ENCODE peak calls at places on chromosomes 11 and 22, in ten cellular contexts. C is neural progenitor cell, Z is ovary, H is left ventricle myocardium inferior, M is SK-N-SH, Q is mammary epithelial cell, A is SJSA1, R is RWPE2, S is upper lobe of right lung, G is tibial nerve. N is an unnamed sample. For H3K36me3, the result is how much of the 10 kb centered on the place peaks cover.

GRCh38 chr22:25496396-25497064 is 67.9 kb upstream of the GRK3 start:
- DNase-seq in Q (no peak), A (peak), H (no peak), S (no peak), C (no peak), Z (no peak), G (no peak), R (no peak), M (no peak), N (no peak)

GRCh38 chr22:40578171-40578570 is 58.3 kb downstream of the MRTFA start:
- DNase-seq in S (no peak), Q (no peak), G (no peak), M (no peak), Z (no peak), R (no peak), A (no peak), H (no peak), C (no peak), N (no peak)

GRCh38 chr11:64444838-64445441 is 86.0 kb downstream of the RPS6KA4 start:
- DNase-seq in C (no peak), A (no peak), Q (peak), M (peak), R (no peak), S (no peak), H (no peak), Z (no peak), G (no peak), N (no peak)

GRCh38 chr11:35343033-35343598 is 76.2 kb downstream of the SLC1A2 start:
- DNase-seq in H (no peak), Z (no peak), C (no peak), A (no peak), R (no peak), M (no peak), G (no peak), Q (no peak), S (no peak), N (no peak)

GRCh38 chr22:17710023-17710422 is 64.2 kb downstream of the BID start:
- DNase-seq in S (no peak), Z (no peak), H (no peak), M (no peak), C (no peak), A (no peak), Q (no peak), R (no peak), G (no peak), N (no peak)

GRCh38 chr11:17508306-17508705 is 31.7 kb upstream of the ABCC8 start:
- DNase-seq in R (no peak), M (no peak), A (no peak), H (no peak), S (no peak), Q (no peak), Z (no peak), G (no peak), C (no peak), N (no peak)

GRCh38 chr11:119875841-119876600 is 147.0 kb upstream of the NECTIN1 start:
- DNase-seq in C (no peak), H (no peak), Z (no peak), S (peak), R (no peak), M (no peak), Q (no peak), A (no peak), G (no peak), N (no peak)

GRCh38 chr11:16783321-16783801 is 44.9 kb downstream of the C11orf58 start:
- DNase-seq in S (peak), M (no peak), R (no peak), G (no peak), H (no peak), Z (no peak), A (no peak), C (no peak), Q (no peak), N (no peak)

GRCh38 chr22:33832558-33833151 is 87.6 kb downstream of the LARGE1 start:
- DNase-seq in S (no peak), Z (no peak), Q (no peak), R (no peak), C (no peak), G (no peak), M (no peak), H (peak), A (no peak), N (no peak)

GRCh38 chr22:29023172-29023796 is 38.3 kb downstream of the C22orf31 start:
- DNase-seq in Z (no peak), R (no peak), H (no peak), S (no peak), M (no peak), C (no peak), Q (no peak), A (no peak), G (no peak), N (no peak)

GRCh38 chr11:75394086-75394840 is 5.1 kb upstream of the RPS3 start:
- DNase-seq in R (no peak), A (no peak), Q (no peak), G (no peak), S (peak), H (no peak), C (no peak), M (no peak), Z (no peak), N (no peak)

GRCh38 chr11:77590194-77590591 is 440 bp downstream of the AQP11 start:
- DNase-seq in R (no peak), A (no peak), S (no peak), Q (no peak), G (peak), H (peak), C (peak), M (no peak), Z (peak), N (no peak)

GRCh38 chr22:49534386-49534785 is 293.3 kb downstream of the BRD1 start:
- DNase-seq in S (peak), Q (no peak), R (no peak), A (no peak), C (peak), Z (no peak), H (no peak), G (no peak), M (no peak), N (no peak)

GRCh38 chr22:45311033-45311531 is 1.3 kb downstream of the FAM118A start:
- DNase-seq in Z (no peak), H (no peak), C (no peak), Q (no peak), M (no peak), G (no peak), S (no peak), R (no peak), A (no peak), N (no peak)
- H3K4me3 ChIP-seq in Z (peak), H (peak), C (peak), Q (peak), M (peak), G (peak), S (peak), R (peak), A (peak), N (peak)

GRCh38 chr11:46672381-46672839 is 28.0 kb downstream of the ARHGAP1 start:
- DNase-seq in S (peak), C (no peak), Z (no peak), R (no peak), M (no peak), A (no peak), G (no peak), Q (no peak), H (peak), N (no peak)
- H3K36me3 ChIP-seq in S (half or more), C (under half), Z (under half), R (under half), M (under half), A (half or more), G (under half), Q (under half), H (half or more), N (half or more)

GRCh38 chr11:112884012-112884767 is 77.0 kb upstream of the NCAM1 start:
- DNase-seq in C (no peak), M (no peak), R (no peak), Q (no peak), A (peak), Z (no peak), H (no peak), G (no peak), S (no peak), N (no peak)
- H3K4me3 ChIP-seq in C (no peak), M (no peak), R (no peak), Q (no peak), A (no peak), Z (no peak), H (no peak), G (peak), S (no peak), N (peak)

GRCh38 chr11:133924661-133925060 is 32.1 kb downstream of the IGSF9B start:
- DNase-seq in Z (no peak), Q (no peak), S (no peak), M (no peak), R (no peak), H (no peak), A (no peak), C (no peak), G (no peak), N (no peak)

GRCh38 chr11:133921026-133921425 is 35.7 kb downstream of the IGSF9B start:
- DNase-seq in S (no peak), G (no peak), C (no peak), M (no peak), Q (no peak), H (no peak), A (no peak), Z (no peak), R (no peak), N (no peak)

GRCh38 chr11:133921513-133921912 is 35.3 kb downstream of the IGSF9B start:
- DNase-seq in M (no peak), C (no peak), R (no peak), H (no peak), Z (no peak), Q (no peak), G (no peak), A (no peak), S (no peak), N (no peak)

GRCh38 chr11:133920109-133920990 is 36.4 kb downstream of the IGSF9B start:
- DNase-seq in G (no peak), M (no peak), Q (no peak), R (no peak), C (no peak), S (no peak), H (no peak), Z (no peak), A (no peak), N (no peak)

GRCh38 chr11:133922078-133922870 is 34.5 kb downstream of the IGSF9B start:
- DNase-seq in R (no peak), Z (no peak), A (no peak), H (no peak), Q (no peak), M (no peak), G (no peak), S (no peak), C (no peak), N (no peak)
- H3K36me3 ChIP-seq in R (under half), Z (under half), A (under half), H (half or more), Q (under half), M (under half), G (under half), S (under half), C (under half), N (half or more)

DNA sequence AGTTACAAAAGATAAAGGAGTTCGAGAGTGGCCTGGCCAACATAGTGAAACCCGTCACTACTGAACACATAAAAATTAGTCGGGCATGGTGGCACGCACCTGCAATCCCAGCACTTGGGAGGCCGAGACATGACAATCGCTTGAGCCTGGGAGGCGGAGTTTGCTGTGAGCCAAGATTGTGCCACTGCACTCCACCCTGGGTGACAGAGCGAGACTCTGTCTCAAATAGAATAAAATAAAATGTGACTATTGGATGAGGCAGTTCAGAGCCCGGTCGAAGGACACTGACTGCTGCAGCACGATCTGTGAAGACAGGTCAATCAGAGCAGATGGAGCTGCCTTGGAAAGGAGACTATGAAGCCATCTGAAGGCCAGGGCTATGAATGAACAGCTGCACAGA is 37.7 kb upstream of the ANO1 start:
- DNase-seq in S (no peak), R (no peak), M (no peak), G (no peak), C (no peak), Z (no peak), A (no peak), Q (no peak), H (no peak), N (no peak)
- H3K4me3 ChIP-seq in S (no peak), R (no peak), M (no peak), G (no peak), C (no peak), Z (no peak), A (no peak), Q (no peak), H (no peak), N (no peak)

GRCh38 chr11:104856607-104857006 is 41.7 kb downstream of the CASP12 start:
- DNase-seq in Q (no peak), H (no peak), A (no peak), G (no peak), R (no peak), C (no peak), S (no peak), Z (no peak), M (no peak), N (no peak)
- H3K36me3 ChIP-seq in Q (under half), H (under half), A (under half), G (under half), R (under half), C (under half), S (under half), Z (under half), M (under half), N (under half)

GRCh38 chr11:121727942-121728341 is 275.2 kb upstream of the SORL1-AS1 start:
- DNase-seq in S (no peak), R (no peak), Z (no peak), M (no peak), A (no peak), G (no peak), C (no peak), Q (no peak), H (no peak), N (no peak)

GRCh38 chr11:121722431-121723256 is 269.9 kb upstream of the SORL1-AS1 start:
- DNase-seq in A (no peak), M (peak), G (peak), H (peak), Q (peak), R (peak), Z (peak), C (peak), S (peak), N (peak)

GRCh38 chr11:121721448-121721847 is 268.7 kb upstream of the SORL1-AS1 start:
- DNase-seq in M (no peak), H (no peak), S (no peak), Z (no peak), G (no peak), C (no peak), R (no peak), A (no peak), Q (no peak), N (no peak)

GRCh38 chr11:121721961-121722360 is 269.2 kb upstream of the SORL1-AS1 start:
- DNase-seq in S (no peak), Q (no peak), M (peak), H (no peak), Z (no peak), R (no peak), G (no peak), C (no peak), A (no peak), N (no peak)

DNA sequence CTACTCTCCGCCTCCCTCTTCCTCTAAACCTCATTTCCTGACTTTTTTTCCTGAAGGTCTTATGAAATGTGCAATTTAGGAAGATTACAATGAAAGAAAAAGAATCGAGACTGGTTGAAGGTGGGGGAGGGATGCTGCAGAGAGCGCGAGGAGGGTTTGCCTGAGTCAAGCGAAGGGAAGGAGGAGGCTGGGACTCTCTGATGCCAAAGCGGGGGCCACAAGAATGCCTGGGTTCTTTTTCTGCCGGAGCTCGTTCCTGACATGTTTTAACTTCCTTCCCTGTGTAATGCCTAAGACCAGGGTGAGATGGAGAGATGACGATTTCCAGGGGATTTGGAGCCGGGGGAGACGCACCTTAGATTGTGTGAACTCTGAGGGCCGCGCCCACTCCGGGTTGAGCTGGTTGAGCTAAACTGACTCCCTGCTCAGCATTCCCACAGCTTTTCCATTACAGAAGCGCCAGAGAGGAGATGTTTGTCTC is 270.5 kb upstream of the SORL1-AS1 start:
- DNase-seq in M (no peak), H (peak), R (no peak), S (no peak), G (peak), Q (no peak), C (peak), A (no peak), Z (peak), N (peak)
- H3K4me3 ChIP-seq in M (no peak), H (peak), R (no peak), S (peak), G (peak), Q (no peak), C (peak), A (no peak), Z (peak), N (peak)

GRCh38 chr22:24164823-24165379 is 16.4 kb upstream of the SUSD2 start:
- DNase-seq in Z (no peak), Q (no peak), M (peak), A (no peak), C (no peak), H (peak), R (no peak), G (no peak), S (no peak), N (no peak)

GRCh38 chr22:24169439-24170058 is 11.7 kb upstream of the SUSD2 start:
- DNase-seq in M (no peak), S (no peak), C (no peak), H (no peak), R (no peak), Z (no peak), A (no peak), Q (no peak), G (no peak), N (no peak)

GRCh38 chr22:24165673-24166072 is 15.6 kb upstream of the SUSD2 start:
- DNase-seq in A (no peak), H (no peak), Z (no peak), M (no peak), Q (peak), G (no peak), C (no peak), S (no peak), R (no peak), N (no peak)

GRCh38 chr22:24164243-24164642 is 17.0 kb upstream of the SUSD2 start:
- DNase-seq in G (no peak), H (no peak), C (no peak), Q (no peak), M (no peak), A (no peak), R (no peak), S (no peak), Z (no peak), N (no peak)

DNA sequence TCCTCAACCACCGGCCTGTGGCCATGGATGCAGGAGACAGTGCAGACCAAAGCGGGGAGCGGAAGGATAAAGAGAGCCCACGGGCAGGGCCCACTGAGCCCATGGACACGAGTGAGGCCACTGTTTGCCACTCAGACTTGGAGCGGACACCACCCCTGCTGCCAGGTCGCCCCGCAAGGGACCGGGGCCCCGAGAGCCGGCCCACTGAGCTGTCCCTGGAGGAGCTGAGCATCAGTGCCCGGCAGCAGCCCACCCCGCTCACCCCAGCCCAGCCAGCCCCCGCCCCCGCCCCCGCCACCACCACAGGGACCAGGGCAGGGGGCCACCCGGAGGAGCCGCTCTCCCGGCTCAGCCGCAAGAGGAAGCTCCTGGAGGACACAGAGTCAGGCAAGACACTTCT is 14.5 kb upstream of the SUSD2 start:
- DNase-seq in C (no peak), R (no peak), A (no peak), G (no peak), Q (no peak), S (no peak), Z (no peak), M (no peak), H (no peak), N (no peak)
- H3K36me3 ChIP-seq in C (under half), R (under half), A (half or more), G (under half), Q (under half), S (half or more), Z (under half), M (under half), H (half or more), N (half or more)

DNA sequence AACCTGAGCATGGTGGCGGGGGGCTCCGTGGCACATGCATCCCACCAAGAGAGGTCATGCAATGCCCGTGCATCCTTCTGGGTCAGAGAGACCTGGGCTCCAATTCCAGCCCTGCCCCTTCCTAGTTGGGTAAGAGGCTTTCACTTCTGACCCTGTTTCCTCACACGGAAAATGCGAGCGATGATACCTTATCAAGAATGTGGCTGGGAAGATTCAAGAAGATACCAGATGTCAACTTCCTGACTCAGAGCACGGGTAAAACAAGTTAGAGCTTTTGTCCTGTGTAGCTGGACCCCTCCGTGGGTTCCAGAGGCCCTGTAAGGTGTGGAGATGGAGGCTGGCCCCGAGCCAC is 8.7 kb upstream of the DGKZ start:
- DNase-seq in M (no peak), S (no peak), R (no peak), Q (no peak), A (no peak), G (no peak), H (no peak), C (no peak), Z (no peak), N (no peak)
- H3K4me3 ChIP-seq in M (no peak), S (peak), R (no peak), Q (no peak), A (no peak), G (peak), H (peak), C (peak), Z (no peak), N (peak)

DNA sequence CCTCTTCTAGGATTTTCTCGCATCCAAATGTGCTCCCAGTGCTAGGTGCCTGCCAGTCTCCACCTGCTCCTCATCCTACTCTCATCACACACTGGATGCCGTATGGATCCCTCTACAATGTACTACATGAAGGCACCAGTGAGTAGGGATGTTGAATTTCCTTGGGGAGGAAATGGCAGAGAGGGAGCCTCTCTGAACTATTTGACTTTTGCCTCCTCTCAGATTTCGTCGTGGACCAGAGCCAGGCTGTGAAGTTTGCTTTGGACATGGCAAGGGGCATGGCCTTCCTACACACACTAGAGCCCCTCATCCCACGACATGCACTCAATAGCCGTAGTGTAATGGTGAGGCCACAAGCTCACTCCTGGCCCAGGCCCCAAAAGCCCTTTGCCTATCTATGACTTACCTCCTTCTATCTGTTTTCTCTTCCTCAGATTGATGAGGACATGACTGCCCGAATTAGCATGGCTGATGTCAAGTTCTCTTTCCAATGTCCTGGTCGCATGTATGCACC is 2.5 kb downstream of the TAF10 start:
- DNase-seq in Z (no peak), G (no peak), Q (no peak), M (no peak), H (no peak), A (no peak), R (peak), S (no peak), C (no peak), N (no peak)
- H3K36me3 ChIP-seq in Z (under half), G (under half), Q (under half), M (under half), H (under half), A (half or more), R (half or more), S (under half), C (under half), N (under half)

N was measured in thoracic aorta.